ENCODE peak calls at places on chromosomes 4 and X, in five cellular contexts. G is IMR-90, B is prostate gland, K is pancreas, H is dorsolateral prefrontal cortex. I is an unnamed sample.

GRCh38 chrX:65587616-65588526 is 53.3 kb upstream of the LAS1L start:
- DNase-seq in H (peak), K (peak), B (peak), G (peak), I (peak)

GRCh38 chr4:170591076-170591475 is 501.3 kb upstream of the AADAT start:
- DNase-seq in H (no peak), K (no peak), G (peak), B (no peak), I (no peak)

GRCh38 chr4:126004936-126005335 is 690.2 kb downstream of the FAT4 start:
- DNase-seq in K (no peak), H (no peak), B (no peak), G (peak), I (peak)

GRCh38 chrX:50606300-50606950 is 135.8 kb upstream of the DGKK start:
- DNase-seq in K (no peak), B (no peak), H (no peak), G (no peak), I (no peak)

GRCh38 chr4:44725166-44725565 is 1.2 kb downstream of the GNPDA2 start:
- DNase-seq in K (no peak), B (no peak), G (peak), H (no peak), I (peak)

GRCh38 chrX:5397409-5397808 is 831.3 kb downstream of the NLGN4X start:
- DNase-seq in G (no peak), B (no peak), K (no peak), H (no peak), I (no peak)

GRCh38 chr4:168408620-168409019 is 71.7 kb downstream of the DDX60L start:
- DNase-seq in B (peak), G (peak), K (no peak), H (no peak), I (peak)

GRCh38 chr4:113469023-113469390 is 292.5 kb downstream of the CAMK2D start:
- DNase-seq in K (no peak), H (no peak), G (peak), B (no peak), I (no peak)

GRCh38 chrX:74422029-74422352 is 698 bp downstream of the SLC16A2 start:
- DNase-seq in B (no peak), G (no peak), K (no peak), H (no peak), I (no peak)

GRCh38 chr4:185101354-185101890 is 41.6 kb upstream of the SLC25A4 start:
- DNase-seq in K (no peak), G (no peak), H (no peak), B (no peak), I (no peak)

GRCh38 chrX:153922932-153923857 is 2.9 kb downstream of the ARHGAP4 start:
- DNase-seq in K (peak), G (peak), H (peak), B (peak), I (peak)

GRCh38 chrX:106959897-106960296 is 39.7 kb downstream of the CLDN2 start:
- DNase-seq in G (peak), H (no peak), K (no peak), B (peak), I (peak)

GRCh38 chr4:99404595-99405287 is 30.4 kb downstream of the ADH7 start:
- DNase-seq in G (peak), K (no peak), H (no peak), B (no peak), I (peak)

GRCh38 chrX:107713205-107714195 is 62.1 kb downstream of the TSC22D3 start:
- DNase-seq in H (no peak), B (no peak), K (no peak), G (no peak), I (no peak)

GRCh38 chr4:173074501-173074946 is 94.1 kb upstream of the GALNT7 start:
- DNase-seq in B (no peak), H (no peak), K (peak), G (peak), I (peak)

GRCh38 chr4:164623099-164623498 is 130.8 kb upstream of the SMIM31 start:
- DNase-seq in B (no peak), K (no peak), H (no peak), G (no peak), I (no peak)

GRCh38 chrX:76428243-76429130 is 977 bp downstream of the MAGEE1 start:
- DNase-seq in B (peak), G (no peak), K (peak), H (peak), I (no peak)

GRCh38 chr4:146932111-146932510 is 13.6 kb downstream of the TTC29 start:
- DNase-seq in B (no peak), H (no peak), K (no peak), G (peak), I (no peak)

GRCh38 chr4:140049024-140049923 is 104.7 kb downstream of the MAML3 start:
- DNase-seq in H (no peak), K (peak), B (peak), G (peak), I (peak)

GRCh38 chr4:169400832-169401231 is 130.1 kb upstream of the SH3RF1 start:
- DNase-seq in B (no peak), K (no peak), G (no peak), H (no peak), I (no peak)

GRCh38 chr4:122777846-122778501 is 45.5 kb downstream of the BBS12 start:
- DNase-seq in G (peak), H (no peak), K (no peak), B (no peak), I (peak)

GRCh38 chrX:55488559-55489314 is 911 bp downstream of the USP51 start:
- DNase-seq in G (peak), H (peak), B (peak), K (peak), I (peak)

GRCh38 chr4:158885564-158885963 is 116.7 kb downstream of the FNIP2 start:
- DNase-seq in G (no peak), H (no peak), K (no peak), B (no peak), I (no peak)

GRCh38 chrX:136812286-136812685 is 31.6 kb upstream of the ARHGEF6 start:
- DNase-seq in G (peak), H (no peak), B (no peak), K (no peak), I (no peak)

GRCh38 chrX:2819345-2820130 is 9.2 kb upstream of the GYG2 start:
- DNase-seq in K (no peak), G (peak), H (no peak), B (no peak), I (peak)

GRCh38 chr4:127870688-127871087 is 10.0 kb upstream of the PLK4 start:
- DNase-seq in K (no peak), G (peak), H (no peak), B (no peak), I (peak)

GRCh38 chr4:53548662-53549061 is 42.6 kb downstream of the LNX1 start:
- DNase-seq in B (no peak), G (no peak), K (no peak), H (no peak), I (no peak)

GRCh38 chr4:4426511-4427477 is 39.9 kb downstream of the NSG1 start:
- DNase-seq in G (no peak), K (no peak), H (no peak), B (no peak), I (peak)

GRCh38 chrX:119667111-119667928 is 25.6 kb downstream of the SEPTIN6 start:
- DNase-seq in B (no peak), G (no peak), H (no peak), K (no peak), I (no peak)

GRCh38 chr4:55866973-55867574 is 13.6 kb downstream of the EXOC1 start:
- DNase-seq in K (no peak), G (peak), H (no peak), B (no peak), I (peak)

GRCh38 chr4:1764670-1765069 is 28.4 kb upstream of the FGFR3 start:
- DNase-seq in G (no peak), H (no peak), K (no peak), B (no peak), I (no peak)

GRCh38 chr4:1762264-1763010 is 30.7 kb upstream of the FGFR3 start:
- DNase-seq in K (no peak), H (no peak), G (no peak), B (no peak), I (no peak)

GRCh38 chr4:1763550-1764080 is 29.5 kb upstream of the FGFR3 start:
- DNase-seq in K (no peak), H (no peak), G (peak), B (no peak), I (peak)

GRCh38 chr4:1761130-1761688 is 31.9 kb upstream of the FGFR3 start:
- DNase-seq in H (no peak), G (no peak), K (no peak), B (no peak), I (no peak)

DNA sequence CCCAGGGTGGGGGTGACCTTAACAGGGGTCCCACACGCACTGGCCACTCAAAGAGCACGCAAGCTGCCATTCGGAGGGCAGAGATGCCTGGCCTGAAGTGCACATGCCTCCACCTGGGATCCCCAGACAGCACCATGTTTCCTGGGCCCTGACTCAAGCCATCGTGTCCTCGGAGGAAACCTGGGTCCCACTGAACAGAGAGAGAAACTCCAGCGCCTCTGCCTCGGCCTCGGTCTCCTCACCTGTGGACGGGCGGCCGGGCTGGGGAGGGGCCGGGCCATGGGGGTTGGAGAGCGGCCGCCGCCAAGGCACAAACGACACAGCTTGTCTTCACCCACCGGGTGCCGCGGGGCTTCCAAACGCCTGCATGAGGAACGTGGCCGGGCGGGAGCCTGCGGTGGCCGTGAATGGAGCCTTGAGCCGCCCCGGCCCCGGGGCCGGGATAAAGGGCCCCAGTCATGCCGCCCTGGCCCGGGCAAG is 30.0 kb upstream of the FGFR3 start:
- DNase-seq in B (no peak), H (peak), G (no peak), K (no peak), I (no peak)
- H3K4me3 ChIP-seq in B (peak), H (peak), G (no peak), K (no peak), I (no peak)

DNA sequence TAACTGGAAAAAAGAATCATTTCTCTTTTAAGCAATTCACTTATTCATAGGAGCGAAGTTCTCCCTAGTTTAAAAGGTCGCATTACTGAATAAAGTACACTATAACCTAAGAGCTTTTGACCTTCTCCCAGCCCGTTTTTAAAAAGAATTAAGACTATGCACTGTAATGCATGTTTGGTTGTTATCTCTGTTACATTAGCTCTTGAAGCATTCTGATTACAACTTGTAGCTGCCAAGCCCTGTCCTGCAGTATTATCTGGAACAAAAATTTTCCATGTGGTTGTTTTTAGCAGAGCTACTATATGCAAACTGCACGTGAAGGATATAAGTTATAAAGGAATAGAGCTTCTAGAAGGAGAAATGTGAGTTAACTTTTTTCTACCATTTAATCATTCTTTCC is 8.1 kb downstream of the GAB1 start:
- DNase-seq in H (no peak), K (no peak), B (no peak), G (no peak), I (no peak)
- H3K4me3 ChIP-seq in H (peak), K (no peak), B (no peak), G (no peak), I (no peak)

GRCh38 chr4:26360864-26361263 is 40.0 kb downstream of the RBPJ start:
- DNase-seq in K (no peak), G (no peak), B (no peak), H (no peak), I (no peak)

GRCh38 chr4:26365537-26366150 is 44.8 kb downstream of the RBPJ start:
- DNase-seq in H (no peak), K (no peak), G (no peak), B (no peak), I (no peak)

GRCh38 chr4:26362745-26363439 is 42.1 kb downstream of the RBPJ start:
- DNase-seq in K (no peak), G (peak), B (no peak), H (no peak), I (peak)

GRCh38 chr4:26360273-26360672 is 39.5 kb downstream of the RBPJ start:
- DNase-seq in G (no peak), B (no peak), K (no peak), H (no peak), I (no peak)

DNA sequence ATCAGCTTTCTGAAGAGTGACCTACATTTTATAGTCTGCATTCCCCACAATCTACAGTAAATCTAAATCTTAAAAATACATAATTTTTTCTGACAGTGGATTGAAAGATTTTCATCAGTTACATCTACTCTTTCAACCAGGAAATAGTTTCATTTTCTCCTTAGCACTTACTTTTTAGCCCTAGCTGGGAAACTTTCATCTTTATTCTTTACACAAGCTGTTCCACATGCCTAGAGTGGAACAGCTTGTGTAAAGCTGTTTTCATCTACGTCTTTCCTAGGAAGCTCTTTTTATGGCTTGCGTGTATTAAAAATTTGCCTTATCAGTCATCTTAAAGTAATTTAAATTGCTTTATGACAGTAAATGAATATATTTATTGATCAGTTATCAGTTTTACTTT is 40.5 kb downstream of the RBPJ start:
- DNase-seq in K (no peak), G (no peak), B (no peak), H (no peak), I (no peak)
- H3K4me3 ChIP-seq in K (no peak), G (no peak), B (no peak), H (peak), I (no peak)

GRCh38 chrX:69307029-69307428 is 141.8 kb upstream of the PJA1 start:
- DNase-seq in H (no peak), K (no peak), G (no peak), B (no peak), I (no peak)

GRCh38 chrX:69307736-69308135 is 142.5 kb upstream of the PJA1 start:
- DNase-seq in G (no peak), B (no peak), H (no peak), K (no peak), I (no peak)

GRCh38 chrX:69305333-69306062 is 140.2 kb upstream of the PJA1 start:
- DNase-seq in G (no peak), B (no peak), K (no peak), H (no peak), I (no peak)

GRCh38 chrX:69309074-69309792 is 144.0 kb upstream of the PJA1 start:
- DNase-seq in B (no peak), H (no peak), K (no peak), G (no peak), I (no peak)

DNA sequence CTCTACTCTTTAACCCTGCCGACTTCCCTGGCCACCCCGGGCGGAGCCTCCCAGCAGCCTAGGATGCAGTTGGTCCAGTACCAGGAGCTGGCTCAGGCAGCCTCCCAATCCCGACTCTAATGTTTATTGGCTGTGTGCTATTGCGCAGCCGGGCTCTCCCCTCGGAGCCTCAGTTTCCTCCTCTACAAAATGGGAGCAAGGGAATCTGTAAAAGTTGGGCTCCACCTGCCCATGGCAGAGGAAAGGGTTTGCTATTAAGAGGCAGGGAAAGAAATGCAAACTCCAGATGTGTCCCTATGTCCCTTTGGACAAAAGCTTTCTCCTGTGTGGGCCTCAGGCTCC is 140.8 kb upstream of the PJA1 start:
- DNase-seq in B (no peak), G (no peak), K (no peak), H (no peak), I (no peak)
- H3K4me3 ChIP-seq in B (no peak), G (no peak), K (no peak), H (no peak), I (no peak)

DNA sequence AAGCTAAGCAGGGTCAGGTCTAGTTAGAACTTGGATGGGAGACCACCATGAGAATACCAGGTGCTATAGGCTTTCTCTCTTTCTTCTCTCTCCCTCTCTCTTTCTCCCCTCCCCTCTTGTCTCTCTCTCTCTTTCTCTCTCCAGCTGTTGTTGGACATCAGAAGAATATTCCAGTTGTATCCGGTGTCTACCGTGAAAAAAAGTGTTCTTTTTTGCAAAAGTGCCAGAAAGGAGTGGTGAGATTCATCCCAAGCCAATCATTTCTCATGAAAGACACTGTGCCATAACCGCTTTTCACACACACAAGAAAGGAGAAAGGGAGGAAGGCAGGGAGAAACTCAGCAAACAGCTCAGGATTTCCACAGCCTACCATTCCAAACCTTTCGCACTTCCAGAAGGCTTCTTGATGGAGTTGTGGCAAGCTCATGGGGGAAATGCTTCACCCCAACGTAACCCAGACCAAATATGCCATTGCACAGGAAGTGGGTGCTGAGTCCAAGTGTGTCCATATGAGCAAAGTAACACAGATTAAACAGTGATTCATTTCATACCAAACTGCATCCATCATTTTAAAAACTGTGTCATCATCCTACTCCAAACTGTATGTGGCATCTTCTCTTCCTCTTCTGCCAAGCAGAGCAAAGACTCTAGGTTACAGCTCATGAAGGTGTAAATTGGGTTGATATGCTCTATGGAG is 224.0 kb downstream of the APBB2 start:
- DNase-seq in H (no peak), G (peak), B (no peak), K (no peak), I (peak)
- H3K4me3 ChIP-seq in H (no peak), G (no peak), B (no peak), K (no peak), I (no peak)

GRCh38 chr4:68366600-68366999 is 16.7 kb upstream of the YTHDC1 start:
- DNase-seq in H (no peak), G (no peak), B (no peak), K (no peak), I (no peak)
- H3K4me3 ChIP-seq in H (no peak), G (no peak), B (no peak), K (no peak), I (no peak)

DNA sequence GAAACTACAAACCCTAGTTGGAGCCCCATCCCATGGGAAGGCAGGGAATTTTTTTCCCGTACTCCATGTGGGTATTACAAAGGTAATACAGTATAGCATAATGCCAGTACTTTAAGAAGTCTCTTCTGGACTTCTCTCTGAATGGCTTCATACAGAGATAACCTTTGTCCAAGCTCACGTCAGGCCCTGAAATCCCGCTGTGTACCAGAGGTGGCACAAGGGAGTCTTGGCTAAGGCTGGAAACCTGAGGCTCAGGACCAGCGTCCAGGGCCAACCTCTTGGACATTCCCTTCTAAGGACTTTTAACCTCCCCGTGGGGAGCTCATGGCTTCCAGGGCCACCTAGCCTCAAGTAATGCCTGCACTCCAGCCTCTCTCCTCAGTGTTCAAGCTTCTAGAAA is 338.9 kb upstream of the FAM241A start:
- DNase-seq in H (no peak), K (no peak), B (no peak), G (no peak), I (no peak)
- H3K4me3 ChIP-seq in H (no peak), K (no peak), B (no peak), G (no peak), I (no peak)

GRCh38 chr4:3371038-3371437 is 70.7 kb upstream of the HGFAC start:
- DNase-seq in B (no peak), G (no peak), K (no peak), H (no peak), I (peak)
- H3K4me3 ChIP-seq in B (no peak), G (no peak), K (no peak), H (peak), I (peak)

DNA sequence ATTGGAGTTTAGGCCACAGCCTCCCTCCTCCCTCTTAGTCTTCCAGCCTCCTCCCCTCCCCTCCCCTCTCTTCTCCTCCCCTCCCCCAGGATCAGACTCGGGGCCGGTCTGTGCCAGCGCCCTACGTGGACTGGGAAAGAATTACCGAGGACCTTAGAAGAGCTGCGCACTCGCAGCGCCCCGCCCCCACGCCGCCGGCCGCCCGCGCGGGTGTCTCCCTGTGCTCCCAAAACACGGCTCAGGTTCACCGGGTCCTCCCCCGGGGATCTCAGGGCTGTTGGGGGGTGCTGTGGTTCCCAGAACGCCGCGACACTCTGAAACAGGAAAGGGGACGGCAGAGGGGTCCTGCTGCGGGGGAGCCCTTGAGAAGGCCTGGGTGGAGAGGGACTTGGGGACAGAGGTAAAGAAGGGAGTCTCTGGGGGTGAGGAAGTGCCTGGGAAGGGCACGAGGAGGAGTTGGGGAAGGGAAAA is 122.2 kb upstream of the TBL1X start:
- DNase-seq in K (peak), H (peak), G (peak), B (peak), I (peak)
- H3K4me3 ChIP-seq in K (no peak), H (peak), G (no peak), B (no peak), I (no peak)

GRCh38 chr4:87120411-87121162 is 99.8 kb downstream of the KLHL8 start:
- DNase-seq in B (peak), K (no peak), H (no peak), G (peak), I (peak)
- H3K4me3 ChIP-seq in B (no peak), K (no peak), H (peak), G (no peak), I (no peak)

I was measured in astrocyte of the spinal cord.